ENCODE peak calls at places on chromosome X, in nine cellular contexts. Y is right cardiac atrium; U is LHCN-M2; S is amniotic stem cell; R is NCI-H82; Z is aorta; M is GM12865; H is NCI-H2081; O is CD4-positive, alpha-beta T cell. I is an unnamed sample.

GRCh38 chrX:39922497-39922896 is 175.3 kb downstream of the BCOR start:
- DNase-seq in H (no peak), R (no peak), M (no peak), Y (no peak), S (no peak), Z (no peak), O (no peak), U (no peak), I (no peak)

GRCh38 chrX:9327747-9328145 is 137.1 kb upstream of the TBL1X start:
- DNase-seq in M (no peak), Y (no peak), H (no peak), R (no peak), U (peak), S (no peak), Z (no peak), O (no peak), I (no peak)

GRCh38 chrX:120517936-120518335 is 42.8 kb downstream of the CUL4B start:
- DNase-seq in O (no peak), M (no peak), Y (no peak), R (no peak), Z (no peak), H (no peak), U (peak), S (peak), I (no peak)

GRCh38 chrX:150162141-150162540 is 201.0 kb upstream of the MAMLD1 start:
- DNase-seq in U (no peak), H (no peak), Y (no peak), M (no peak), O (no peak), R (no peak), S (no peak), Z (no peak), I (no peak)

GRCh38 chrX:44344194-44344593 is 722 bp upstream of the EFHC2 start:
- DNase-seq in H (no peak), U (no peak), M (peak), Y (peak), S (no peak), R (no peak), Z (no peak), O (peak), I (peak)

GRCh38 chrX:21408324-21408723 is 34.1 kb downstream of the CNKSR2 start:
- DNase-seq in Z (no peak), O (no peak), R (no peak), M (no peak), S (no peak), Y (no peak), U (no peak), H (no peak), I (no peak)

GRCh38 chrX:48696301-48697181 is at the start of gene SUV39H1:
- DNase-seq in S (peak), R (peak), U (peak), M (peak), O (peak), H (peak), Z (peak), Y (peak), I (peak)

GRCh38 chrX:125203737-125204578 is 115.7 kb upstream of the TEX13C start:
- DNase-seq in O (no peak), R (peak), Y (peak), S (no peak), H (peak), M (no peak), U (no peak), Z (peak), I (peak)

GRCh38 chrX:37685452-37686347 is at the start of gene XK:
- DNase-seq in Y (peak), R (peak), M (peak), O (peak), S (no peak), U (peak), Z (peak), H (peak), I (peak)

GRCh38 chrX:24149346-24150050 is at the start of gene ZFX:
- DNase-seq in H (peak), R (peak), U (peak), Z (peak), S (no peak), M (peak), Y (peak), O (peak), I (peak)

GRCh38 chrX:115564243-115564642 is 3.3 kb downstream of the PLS3 start:
- DNase-seq in U (no peak), Y (no peak), R (no peak), H (no peak), Z (no peak), S (no peak), O (no peak), M (no peak), I (no peak)

GRCh38 chrX:52983526-52983925 is 25.2 kb upstream of the FAM156A start:
- DNase-seq in S (no peak), Z (no peak), H (no peak), M (no peak), R (no peak), Y (no peak), O (no peak), U (no peak), I (no peak)

GRCh38 chrX:87571965-87572364 is 54.4 kb downstream of the KLHL4 start:
- DNase-seq in Z (no peak), Y (no peak), S (no peak), O (no peak), R (no peak), H (no peak), U (peak), M (no peak), I (no peak)

GRCh38 chrX:69070949-69071650 is 94.2 kb downstream of the PJA1 start:
- DNase-seq in U (no peak), Y (peak), H (no peak), S (no peak), Z (peak), O (no peak), R (no peak), M (no peak), I (peak)

GRCh38 chrX:53312946-53313745 is 31.8 kb upstream of the IQSEC2 start:
- DNase-seq in R (peak), O (peak), Z (peak), Y (peak), S (peak), M (peak), U (no peak), H (peak), I (peak)

GRCh38 chrX:140918398-140919043 is 83.9 kb upstream of the SPANXB1 start:
- DNase-seq in O (no peak), Y (peak), H (peak), R (peak), U (peak), S (peak), Z (no peak), M (peak), I (no peak)

GRCh38 chrX:55008571-55009358 is 8.6 kb downstream of the APEX2 start:
- DNase-seq in S (no peak), H (no peak), Z (no peak), M (no peak), Y (peak), O (no peak), U (peak), R (no peak), I (peak)